ENCODE peak calls at places on chromosome 11, in ten cellular contexts. V, E, K, N, Z, C, B, Q, P and L are unnamed samples. For H3K4me1, the result is how much of the 10 kb centered on the place peaks cover.

GRCh38 chr11:63769044-63769718 is 606 bp upstream of the ZFTA start:
- DNase-seq in V (no peak), E (peak), K (peak), N (no peak), Z (no peak), C (no peak), B (no peak), Q (no peak), P (no peak), L (peak)

GRCh38 chr11:5336331-5336730 is 7.0 kb downstream of the OR51B5 start:
- DNase-seq in V (no peak), E (no peak), K (no peak), N (no peak), Z (no peak), C (no peak), B (no peak), Q (no peak), P (no peak), L (no peak)

GRCh38 chr11:86486261-86487030 is 111.8 kb downstream of the CCDC81 start:
- DNase-seq in V (no peak), E (no peak), K (peak), N (no peak), Z (no peak), C (no peak), B (no peak), Q (no peak), P (no peak), L (peak)

GRCh38 chr11:65047581-65048422 is 6.8 kb downstream of the SAC3D1 start:
- DNase-seq in V (no peak), E (no peak), K (no peak), N (no peak), Z (no peak), C (no peak), B (no peak), Q (no peak), P (no peak), L (no peak)

GRCh38 chr11:24755260-24755839 is 258.5 kb downstream of the LUZP2 start:
- DNase-seq in V (no peak), E (no peak), K (no peak), N (no peak), Z (no peak), C (no peak), B (no peak), Q (no peak), P (no peak), L (no peak)

GRCh38 chr11:67392182-67392715 is 463 bp downstream of the RAD9A start:
- DNase-seq in V (no peak), E (no peak), K (no peak), N (no peak), Z (no peak), C (no peak), B (no peak), Q (no peak), P (peak), L (no peak)

GRCh38 chr11:61004037-61004641 is 32.7 kb downstream of the CD6 start:
- DNase-seq in V (peak), E (no peak), K (peak), N (no peak), Z (no peak), C (no peak), B (no peak), Q (no peak), P (peak), L (no peak)

GRCh38 chr11:66047541-66048365 is 1.2 kb downstream of the GAL3ST3 start:
- DNase-seq in V (no peak), E (no peak), K (no peak), N (no peak), Z (no peak), C (no peak), B (no peak), Q (no peak), P (no peak), L (no peak)

GRCh38 chr11:12525466-12526055 is 148.2 kb downstream of the PARVA start:
- DNase-seq in V (no peak), E (no peak), K (no peak), N (no peak), Z (no peak), C (no peak), B (peak), Q (no peak), P (no peak), L (no peak)

GRCh38 chr11:8905528-8906165 is 5.3 kb upstream of the AKIP1 start:
- DNase-seq in V (no peak), E (no peak), K (no peak), N (no peak), Z (peak), C (no peak), B (no peak), Q (no peak), P (no peak), L (no peak)

GRCh38 chr11:94782446-94782845 is 14.3 kb downstream of the AMOTL1 start:
- DNase-seq in V (no peak), E (no peak), K (no peak), N (no peak), Z (no peak), C (no peak), B (no peak), Q (no peak), P (no peak), L (no peak)

GRCh38 chr11:27571151-27571840 is 64.7 kb upstream of the LIN7C start:
- DNase-seq in V (peak), E (peak), K (no peak), N (no peak), Z (no peak), C (no peak), B (no peak), Q (no peak), P (peak), L (no peak)

GRCh38 chr11:94658386-94658785 is 91.2 kb downstream of the PIWIL4 start:
- DNase-seq in V (no peak), E (no peak), K (no peak), N (no peak), Z (no peak), C (no peak), B (no peak), Q (peak), P (no peak), L (no peak)

GRCh38 chr11:47532597-47533213 is 20.2 kb downstream of the CELF1 start:
- DNase-seq in V (no peak), E (peak), K (no peak), N (no peak), Z (no peak), C (no peak), B (no peak), Q (no peak), P (no peak), L (no peak)

GRCh38 chr11:44775366-44776356 is 48.9 kb downstream of the TSPAN18 start:
- DNase-seq in V (peak), E (peak), K (peak), N (peak), Z (peak), C (peak), B (peak), Q (no peak), P (no peak), L (no peak)

GRCh38 chr11:67489203-67489859 is 6.5 kb downstream of the AIP start:
- DNase-seq in V (no peak), E (no peak), K (no peak), N (no peak), Z (no peak), C (no peak), B (no peak), Q (no peak), P (no peak), L (no peak)

GRCh38 chr11:1531418-1531817 is 40.7 kb downstream of the DUSP8 start:
- DNase-seq in V (no peak), E (no peak), K (no peak), N (no peak), Z (no peak), C (peak), B (no peak), Q (no peak), P (no peak), L (no peak)
- H3K4me1 ChIP-seq in V (under half), E (under half), K (under half), N (half or more), Z (under half), C (under half), B (under half), Q (under half), P (under half), L (under half)

GRCh38 chr11:122210378-122210995 is 94.5 kb upstream of the BLID start:
- DNase-seq in V (no peak), E (no peak), K (no peak), N (no peak), Z (no peak), C (no peak), B (peak), Q (no peak), P (no peak), L (no peak)
- H3K4me1 ChIP-seq in V (under half), E (under half), K (under half), N (under half), Z (under half), C (under half), B (under half), Q (under half), P (under half), L (half or more)

GRCh38 chr11:120398184-120398583 is 62.0 kb downstream of the ARHGEF12 start:
- DNase-seq in V (no peak), E (no peak), K (no peak), N (no peak), Z (no peak), C (no peak), B (no peak), Q (no peak), P (no peak), L (no peak)
- H3K4me1 ChIP-seq in V (under half), E (under half), K (under half), N (under half), Z (under half), C (under half), B (under half), Q (under half), P (under half), L (under half)

GRCh38 chr11:69968407-69969347 is 109.4 kb upstream of the ANO1 start:
- DNase-seq in V (no peak), E (no peak), K (no peak), N (no peak), Z (no peak), C (no peak), B (peak), Q (no peak), P (no peak), L (no peak)

GRCh38 chr11:69970785-69971535 is 107.2 kb upstream of the ANO1 start:
- DNase-seq in V (no peak), E (no peak), K (no peak), N (no peak), Z (no peak), C (no peak), B (peak), Q (no peak), P (no peak), L (no peak)

GRCh38 chr11:69971741-69972140 is 106.4 kb upstream of the ANO1 start:
- DNase-seq in V (no peak), E (no peak), K (no peak), N (no peak), Z (no peak), C (no peak), B (peak), Q (no peak), P (no peak), L (no peak)

GRCh38 chr11:69972351-69972802 is 105.7 kb upstream of the ANO1 start:
- DNase-seq in V (no peak), E (no peak), K (peak), N (no peak), Z (no peak), C (no peak), B (no peak), Q (no peak), P (no peak), L (no peak)

GRCh38 chr11:69969890-69970784 is 108.0 kb upstream of the ANO1 start:
- DNase-seq in V (no peak), E (no peak), K (no peak), N (no peak), Z (no peak), C (no peak), B (peak), Q (no peak), P (no peak), L (no peak)
- H3K4me1 ChIP-seq in V (under half), E (under half), K (under half), N (under half), Z (under half), C (under half), B (under half), Q (under half), P (under half), L (under half)